ENCODE peak calls at places on chromosomes 2 and 18, in eight cellular contexts. I, H, G, O, J, X, C and T are unnamed samples.

GRCh38 chr2:171523969-171524401 is 1.7 kb downstream of the CYBRD1 start:
- DNase-seq in I (no peak), H (no peak), G (no peak), O (no peak), J (no peak), X (no peak), C (no peak), T (peak)

GRCh38 chr2:197209274-197209673 is 101.3 kb downstream of the ANKRD44 start:
- DNase-seq in I (no peak), H (no peak), G (no peak), O (no peak), J (no peak), X (no peak), C (no peak), T (no peak)

GRCh38 chr18:71808576-71808975 is 735.6 kb downstream of the CBLN2 start:
- DNase-seq in I (no peak), H (no peak), G (no peak), O (no peak), J (no peak), X (no peak), C (no peak), T (no peak)

GRCh38 chr2:67567866-67568265 is 170.7 kb downstream of the ETAA1 start:
- DNase-seq in I (no peak), H (no peak), G (peak), O (no peak), J (no peak), X (no peak), C (no peak), T (peak)

GRCh38 chr18:5040476-5040875 is 156.6 kb downstream of the AKAIN1 start:
- DNase-seq in I (no peak), H (no peak), G (no peak), O (no peak), J (no peak), X (no peak), C (no peak), T (no peak)

GRCh38 chr2:240957656-240958365 is 40.6 kb upstream of the SNED1 start:
- DNase-seq in I (peak), H (no peak), G (no peak), O (no peak), J (no peak), X (no peak), C (no peak), T (no peak)

GRCh38 chr2:120570001-120570400 is 165.7 kb upstream of the GLI2 start:
- DNase-seq in I (no peak), H (no peak), G (no peak), O (no peak), J (no peak), X (no peak), C (no peak), T (no peak)

GRCh38 chr2:121080013-121080772 is 204.8 kb downstream of the TFCP2L1 start:
- DNase-seq in I (no peak), H (peak), G (peak), O (peak), J (peak), X (peak), C (no peak), T (peak)

GRCh38 chr2:105641389-105641811 is 103.3 kb upstream of the NCK2 start:
- DNase-seq in I (peak), H (no peak), G (no peak), O (no peak), J (peak), X (peak), C (no peak), T (peak)

GRCh38 chr2:109124982-109125594 is 3.9 kb upstream of the SH3RF3 start:
- DNase-seq in I (no peak), H (no peak), G (no peak), O (no peak), J (no peak), X (peak), C (no peak), T (peak)

GRCh38 chr2:198890490-198890889 is 567.2 kb downstream of the SATB2 start:
- DNase-seq in I (no peak), H (no peak), G (no peak), O (no peak), J (peak), X (no peak), C (no peak), T (no peak)

GRCh38 chr18:73881396-73881795 is 266.2 kb downstream of the FBXO15 start:
- DNase-seq in I (no peak), H (no peak), G (peak), O (no peak), J (no peak), X (no peak), C (no peak), T (no peak)